ENCODE peak calls at places on chromosome 20, in four cellular contexts. Q is Karpas-422, O is mammary epithelial cell, Z is DND-41. D is an unnamed sample. For H3K79me2, the result is how much of the 10 kb centered on the place peaks cover.

GRCh38 chr20:8796088-8796665 is 272.7 kb upstream of the PLCB4 start:
- DNase-seq in Q (no peak), O (no peak), Z (no peak), D (no peak)

GRCh38 chr20:39885975-39886649 is 802.9 kb downstream of the MAFB start:
- DNase-seq in Q (peak), O (peak), Z (peak), D (no peak)

GRCh38 chr20:8117636-8118413 is 14.2 kb upstream of the PLCB1 start:
- DNase-seq in Q (no peak), O (no peak), Z (no peak), D (no peak)

GRCh38 chr20:48610996-48611395 is 216.8 kb downstream of the PREX1 start:
- DNase-seq in Q (no peak), O (no peak), Z (no peak), D (no peak)

GRCh38 chr20:45305262-45305661 is 1.4 kb upstream of the RBPJL start:
- DNase-seq in Q (no peak), O (no peak), Z (no peak), D (no peak)

GRCh38 chr20:53539516-53539915 is 54.1 kb downstream of the ZNF217 start:
- DNase-seq in Q (no peak), O (no peak), Z (no peak), D (no peak)

GRCh38 chr20:32336918-32337347 is 21.2 kb upstream of the ASXL1 start:
- DNase-seq in Q (peak), O (no peak), Z (no peak), D (no peak)

GRCh38 chr20:10832146-10832545 is 158.3 kb upstream of the JAG1 start:
- DNase-seq in Q (no peak), O (peak), Z (no peak), D (no peak)

GRCh38 chr20:52083627-52084232 is 107.8 kb downstream of the ZFP64 start:
- DNase-seq in Q (peak), O (peak), Z (peak), D (no peak)

GRCh38 chr20:46828471-46828870 is 66.2 kb upstream of the EYA2 start:
- DNase-seq in Q (no peak), O (peak), Z (no peak), D (no peak)

GRCh38 chr20:12531626-12532025 is 477.1 kb upstream of the SPTLC3 start:
- DNase-seq in Q (no peak), O (no peak), Z (no peak), D (no peak)

GRCh38 chr20:59723607-59724456 is 119.5 kb downstream of the PHACTR3 start:
- DNase-seq in Q (peak), O (peak), Z (no peak), D (no peak)

GRCh38 chr20:59726196-59726595 is 121.9 kb downstream of the PHACTR3 start:
- DNase-seq in Q (no peak), O (no peak), Z (no peak), D (no peak)

GRCh38 chr20:59723108-59723500 is 118.8 kb downstream of the PHACTR3 start:
- DNase-seq in Q (peak), O (no peak), Z (no peak), D (no peak)

GRCh38 chr20:59725476-59726119 is 121.3 kb downstream of the PHACTR3 start:
- DNase-seq in Q (no peak), O (no peak), Z (no peak), D (no peak)

DNA sequence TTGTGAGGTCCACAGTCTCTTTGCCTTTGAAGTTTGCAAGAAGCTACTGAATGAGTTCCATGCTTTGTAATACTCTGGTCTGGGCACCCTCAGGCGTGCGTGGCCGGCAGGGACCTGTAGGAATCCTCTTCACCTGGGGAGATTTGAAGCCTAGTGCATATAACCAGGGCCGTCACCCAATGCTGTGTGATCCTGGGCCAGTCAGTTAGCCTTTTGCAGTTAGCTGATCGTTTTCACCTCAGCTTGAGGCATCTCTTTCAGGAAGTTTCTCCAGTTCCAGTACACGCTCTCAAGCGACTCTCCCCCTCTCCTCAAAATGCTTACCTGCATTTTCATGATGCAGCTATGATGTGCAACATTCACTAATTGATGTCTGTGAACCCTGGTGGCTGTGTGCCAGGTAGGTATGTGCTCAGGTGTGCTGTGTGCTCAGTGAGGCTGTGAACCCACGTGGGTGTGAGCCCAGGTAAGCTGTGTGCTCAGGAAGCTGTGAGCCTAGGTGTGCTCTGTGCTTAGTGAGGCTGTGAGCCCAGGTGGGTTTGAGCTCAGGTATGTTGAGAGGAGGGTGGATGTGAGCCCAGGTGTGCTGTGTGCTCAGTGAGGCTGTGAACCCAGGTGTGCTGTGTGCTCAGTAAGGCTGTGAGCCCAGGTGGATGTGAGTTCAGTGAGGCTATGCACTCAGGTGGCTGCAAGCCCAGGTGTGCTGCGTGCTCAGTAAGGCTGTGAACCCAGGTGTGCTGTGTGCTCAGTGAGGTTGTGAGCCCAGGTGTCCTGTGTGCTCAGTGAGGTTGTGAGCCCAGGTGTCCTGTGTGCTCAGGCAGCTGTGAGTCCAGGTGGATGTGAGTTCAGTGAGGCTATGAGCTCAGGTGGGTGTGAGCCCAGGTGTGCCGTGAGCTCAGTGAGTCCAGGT is 120.4 kb downstream of the PHACTR3 start:
- DNase-seq in Q (no peak), O (no peak), Z (no peak), D (no peak)
- H3K79me2 ChIP-seq in Q (under half), O (under half), Z (under half), D (under half)

DNA sequence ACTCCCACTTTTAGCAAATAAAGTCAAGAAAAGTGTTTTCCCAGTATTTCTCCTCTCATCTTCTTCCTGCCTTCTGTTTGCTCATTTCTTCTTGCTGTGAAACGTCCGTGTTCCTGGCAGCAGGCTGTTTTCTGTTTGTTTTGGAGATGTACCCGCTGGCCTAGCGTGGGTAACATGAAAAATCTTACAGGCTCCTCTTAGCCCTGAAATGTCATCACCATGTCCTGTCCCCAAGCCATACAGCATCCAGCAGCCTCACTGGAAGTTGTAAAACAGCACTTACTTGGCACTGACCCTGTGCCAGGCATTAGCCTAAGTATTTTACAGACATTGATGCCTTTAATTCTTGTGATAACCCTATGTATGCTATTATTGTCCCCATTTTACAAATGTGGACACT is 371.1 kb downstream of the FOXA2 start:
- DNase-seq in Q (no peak), O (no peak), Z (no peak), D (no peak)
- H3K79me2 ChIP-seq in Q (under half), O (under half), Z (under half), D (under half)

DNA sequence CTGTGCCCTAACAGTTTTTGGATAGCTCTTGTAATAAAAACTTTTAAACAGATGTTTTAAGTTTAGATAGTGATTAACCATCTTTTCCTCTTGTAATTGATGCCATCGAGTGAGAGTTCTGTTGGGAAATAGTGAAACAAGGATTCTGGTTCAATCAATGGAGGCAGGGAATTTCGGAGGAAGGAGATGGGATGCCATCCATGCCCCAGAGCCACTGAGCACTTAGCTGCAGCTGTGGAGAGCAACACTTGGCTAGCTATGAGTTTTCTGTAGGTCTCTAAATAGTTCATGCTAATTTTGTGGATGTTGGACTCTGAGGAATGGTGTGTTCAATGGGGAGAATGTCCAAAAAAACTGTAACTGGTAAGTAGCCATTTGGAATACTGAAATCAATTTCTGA is 16.7 kb downstream of the CBFA2T2 start:
- DNase-seq in Q (no peak), O (no peak), Z (no peak), D (no peak)
- H3K79me2 ChIP-seq in Q (half or more), O (under half), Z (half or more), D (under half)

GRCh38 chr20:4157516-4157915 is 142.2 kb upstream of the RNF24 start:
- DNase-seq in Q (no peak), O (no peak), Z (no peak), D (no peak)
- H3K79me2 ChIP-seq in Q (under half), O (under half), Z (under half), D (under half)

GRCh38 chr20:17951323-17951722 is 17.3 kb downstream of the SNX5 start:
- DNase-seq in Q (no peak), O (no peak), Z (no peak), D (no peak)
- H3K79me2 ChIP-seq in Q (half or more), O (half or more), Z (half or more), D (under half)

DNA sequence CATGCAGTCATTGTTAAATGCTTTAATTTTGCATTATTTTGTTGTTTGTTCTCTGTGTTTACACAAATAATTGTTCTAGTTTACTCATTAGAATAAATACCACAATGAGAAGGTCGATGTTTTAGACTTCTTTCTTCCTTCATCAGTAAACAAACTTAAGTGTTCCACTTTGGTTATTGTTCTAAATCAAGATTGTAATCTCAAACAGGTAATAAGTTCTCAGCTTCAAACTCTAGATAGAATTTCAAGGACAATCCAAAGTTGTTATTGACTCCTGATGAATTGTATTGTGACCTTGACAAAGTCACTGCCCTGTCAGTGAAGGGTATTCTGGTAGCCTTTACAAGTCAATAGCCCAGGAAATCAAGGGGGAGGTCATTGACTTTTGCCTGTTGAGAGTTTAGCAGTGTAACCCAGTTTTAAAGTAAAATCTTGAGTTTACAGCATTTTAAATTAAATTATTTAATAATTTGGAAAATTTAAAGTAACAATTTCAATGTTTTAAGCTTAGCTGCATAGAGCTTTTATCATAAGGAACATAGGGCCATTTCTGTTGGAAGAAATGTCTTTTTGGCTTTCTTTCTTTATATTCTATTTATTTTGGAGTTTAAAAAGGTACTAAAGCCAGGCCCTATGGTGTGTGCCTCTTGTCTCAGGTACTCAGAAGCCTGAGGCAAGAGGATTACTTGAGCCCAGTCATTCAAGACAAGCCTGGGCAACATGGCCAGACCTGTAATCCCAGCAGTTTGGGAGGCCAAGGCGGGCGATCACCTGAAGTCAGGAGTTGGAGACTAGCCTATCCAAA is 79.6 kb downstream of the CBFA2T2 start:
- DNase-seq in Q (no peak), O (peak), Z (no peak), D (no peak)
- H3K79me2 ChIP-seq in Q (half or more), O (under half), Z (under half), D (under half)

GRCh38 chr20:58651823-58652605 is 931 bp downstream of the STX16 start:
- DNase-seq in Q (peak), O (peak), Z (peak), D (peak)
- H3K79me2 ChIP-seq in Q (half or more), O (half or more), Z (half or more), D (half or more)

GRCh38 chr20:1370548-1371110 is 22.2 kb downstream of the FKBP1A start:
- DNase-seq in Q (no peak), O (no peak), Z (no peak), D (no peak)

GRCh38 chr20:1373614-1374013 is 19.2 kb downstream of the FKBP1A start:
- DNase-seq in Q (no peak), O (no peak), Z (no peak), D (no peak)

GRCh38 chr20:1373036-1373435 is 19.8 kb downstream of the FKBP1A start:
- DNase-seq in Q (no peak), O (no peak), Z (no peak), D (no peak)

GRCh38 chr20:1371235-1371782 is 21.5 kb downstream of the FKBP1A start:
- DNase-seq in Q (no peak), O (no peak), Z (no peak), D (no peak)

DNA sequence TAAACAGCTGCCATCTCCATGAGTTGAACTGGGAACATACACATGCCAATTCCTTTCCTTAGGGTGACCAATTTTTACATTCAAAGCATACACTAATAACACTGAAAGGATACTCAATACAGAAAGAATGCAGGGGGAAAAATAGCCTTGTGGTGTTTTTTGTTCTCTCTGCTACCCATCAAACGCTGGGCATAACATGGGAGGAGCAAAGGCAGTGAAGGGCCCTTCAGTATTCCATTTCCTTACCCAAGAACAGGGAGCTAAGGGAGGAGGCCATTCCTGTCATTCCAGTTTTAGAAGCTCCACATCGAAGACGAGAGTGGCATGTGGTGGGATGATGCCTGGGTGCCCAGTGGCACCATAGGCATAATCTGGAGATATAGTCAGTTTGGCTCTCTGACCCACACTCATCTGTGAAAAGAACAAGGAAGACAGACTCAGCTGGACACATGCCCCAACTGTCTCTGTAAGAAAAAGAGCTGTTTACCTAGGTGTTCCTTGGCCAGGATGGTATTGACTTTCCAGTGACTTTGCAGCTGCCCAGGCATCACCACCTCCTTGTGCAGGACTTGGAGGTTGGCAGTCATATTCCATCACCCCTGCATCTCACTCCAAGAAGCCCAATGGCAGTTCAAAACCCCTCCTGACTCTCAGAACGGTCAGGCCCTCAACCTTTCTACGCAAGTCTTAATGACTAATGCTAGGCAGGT is 20.9 kb downstream of the FKBP1A start:
- DNase-seq in Q (no peak), O (no peak), Z (no peak), D (no peak)
- H3K79me2 ChIP-seq in Q (half or more), O (half or more), Z (half or more), D (under half)

DNA sequence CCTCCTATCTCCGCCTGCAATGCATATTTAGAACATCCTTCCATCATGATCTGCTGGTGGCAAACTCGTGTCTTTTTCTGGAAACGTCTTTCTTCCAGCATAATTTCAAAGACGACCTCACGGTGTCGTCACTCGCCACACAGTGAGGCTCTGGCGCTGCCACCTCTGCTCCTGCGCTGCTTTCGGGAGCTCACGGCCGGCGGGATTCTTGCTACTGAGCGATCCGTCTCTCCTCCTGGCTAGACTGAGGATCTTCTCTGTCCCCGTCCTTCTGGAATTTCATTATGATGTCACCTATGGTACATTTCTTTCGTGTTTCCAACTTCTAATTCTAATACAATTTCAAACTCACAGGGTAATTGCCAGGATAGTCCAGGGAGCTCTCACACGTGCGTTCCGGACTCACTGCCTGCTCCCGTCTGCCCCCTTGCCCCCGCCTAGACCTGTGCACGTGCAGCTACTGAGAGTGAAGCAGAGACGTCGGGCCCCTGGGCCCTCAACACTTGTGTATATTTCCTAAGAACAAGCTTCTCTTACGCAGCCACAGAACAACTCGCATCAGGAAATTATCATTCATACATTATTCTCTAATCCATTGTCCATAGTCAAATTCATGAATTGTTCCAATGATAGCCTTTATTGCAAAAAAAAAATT is 25.5 kb upstream of the HELZ2 start:
- DNase-seq in Q (no peak), O (no peak), Z (no peak), D (no peak)
- H3K79me2 ChIP-seq in Q (under half), O (under half), Z (under half), D (under half)

D was measured in GM12878.